ENCODE peak calls at places on chromosome 11, in six cellular contexts. S is brain microvascular endothelial cell, U is fibroblast of pulmonary artery, V is GM20000, A is GM10248, E is left ventricle myocardium inferior. Q is an unnamed sample.
A peak's percentile ranks its signal among the peaks of the same experiment; 100 is the strongest.

GRCh38 chr11:4865855-4866254 is 15.8 kb upstream of the OR51T1 start:
- DNase-seq in S (no peak), U (no peak), V (no peak), A (no peak), E (no peak), Q (no peak)

GRCh38 chr11:1504164-1504563 is 17.6 kb upstream of the MOB2 start:
- DNase-seq in S (no peak), U (no peak), V (no peak), A (no peak), E (peak; percentile 5), Q (no peak)

GRCh38 chr11:43969543-43969942 is 27.1 kb downstream of the C11orf96 start:
- DNase-seq in S (peak; percentile 32), U (peak; percentile 37), V (no peak), A (no peak), E (peak; percentile 55), Q (no peak)

GRCh38 chr11:113862430-113862829 is 12.9 kb downstream of the USP28 start:
- DNase-seq in S (peak; percentile 43), U (peak; percentile 25), V (no peak), A (no peak), E (no peak), Q (no peak)

GRCh38 chr11:17531071-17531817 is 13.0 kb downstream of the USH1C start:
- DNase-seq in S (no peak), U (no peak), V (no peak), A (no peak), E (no peak), Q (no peak)

GRCh38 chr11:13486926-13487660 is 8.7 kb downstream of the PTH start:
- DNase-seq in S (peak; percentile 13), U (peak; percentile 33), V (peak; percentile 13), A (no peak), E (peak; percentile 63), Q (peak; percentile 42)

GRCh38 chr11:85787809-85788805 is 22.8 kb downstream of the SYTL2 start:
- DNase-seq in S (no peak), U (no peak), V (no peak), A (no peak), E (no peak), Q (no peak)

GRCh38 chr11:130197386-130198035 is 37.9 kb downstream of the ST14 start:
- DNase-seq in S (no peak), U (no peak), V (no peak), A (no peak), E (no peak), Q (no peak)

GRCh38 chr11:120061036-120061760 is 76.7 kb downstream of the TRIM29 start:
- DNase-seq in S (peak; percentile 22), U (no peak), V (no peak), A (no peak), E (no peak), Q (no peak)

GRCh38 chr11:74169736-74170458 is 905 bp downstream of the C2CD3 start:
- DNase-seq in S (no peak), U (no peak), V (no peak), A (no peak), E (no peak), Q (no peak)

GRCh38 chr11:70263363-70263762 is 7.1 kb upstream of the PPFIA1 start:
- DNase-seq in S (no peak), U (no peak), V (no peak), A (no peak), E (no peak), Q (no peak)

GRCh38 chr11:130217632-130218031 is 58.0 kb downstream of the ST14 start:
- DNase-seq in S (no peak), U (no peak), V (no peak), A (no peak), E (no peak), Q (no peak)

GRCh38 chr11:88555018-88555828 is 217.7 kb upstream of the CTSC start:
- DNase-seq in S (peak; percentile 91), U (peak; percentile 100), V (no peak), A (no peak), E (no peak), Q (no peak)

GRCh38 chr11:116993599-116993998 is 104.6 kb downstream of the SIK3 start:
- DNase-seq in S (peak; percentile 49), U (peak; percentile 64), V (no peak), A (no peak), E (no peak), Q (no peak)

GRCh38 chr11:121312483-121312882 is 19.9 kb downstream of the SC5D start:
- DNase-seq in S (no peak), U (no peak), V (no peak), A (no peak), E (no peak), Q (no peak)

GRCh38 chr11:126512741-126513715 is 157.5 kb downstream of the ST3GAL4 start:
- DNase-seq in S (no peak), U (no peak), V (no peak), A (no peak), E (no peak), Q (no peak)

GRCh38 chr11:70525006-70525405 is 126.7 kb downstream of the CTTN start:
- DNase-seq in S (no peak), U (no peak), V (no peak), A (no peak), E (peak; percentile 0), Q (no peak)

GRCh38 chr11:34323601-34324000 is 34.2 kb downstream of the ABTB2 start:
- DNase-seq in S (no peak), U (no peak), V (no peak), A (no peak), E (no peak), Q (no peak)

GRCh38 chr11:35584321-35584720 is 33.9 kb upstream of the FJX1 start:
- DNase-seq in S (peak; percentile 66), U (peak; percentile 39), V (no peak), A (no peak), E (no peak), Q (no peak)

GRCh38 chr11:110432713-110433392 is 3.1 kb downstream of the FDX1 start:
- DNase-seq in S (no peak), U (peak; percentile 36), V (no peak), A (no peak), E (no peak), Q (no peak)

GRCh38 chr11:72848846-72849466 is 34.7 kb downstream of the ATG16L2 start:
- DNase-seq in S (no peak), U (peak; percentile 62), V (no peak), A (no peak), E (no peak), Q (peak; percentile 34)

GRCh38 chr11:124470516-124471231 is 25.2 kb upstream of the OR8B8 start:
- DNase-seq in S (no peak), U (peak; percentile 88), V (no peak), A (no peak), E (no peak), Q (no peak)

GRCh38 chr11:3121931-3122774 is 43.0 kb downstream of the OSBPL5 start:
- DNase-seq in S (no peak), U (no peak), V (no peak), A (no peak), E (peak; percentile 15), Q (peak; percentile 18)

GRCh38 chr11:3124821-3125220 is 40.3 kb downstream of the OSBPL5 start:
- DNase-seq in S (no peak), U (no peak), V (no peak), A (no peak), E (no peak), Q (no peak)

GRCh38 chr11:3123316-3123715 is 41.8 kb downstream of the OSBPL5 start:
- DNase-seq in S (no peak), U (no peak), V (no peak), A (no peak), E (peak; percentile 88), Q (no peak)

GRCh38 chr11:3122775-3123201 is 42.3 kb downstream of the OSBPL5 start:
- DNase-seq in S (no peak), U (no peak), V (no peak), A (no peak), E (peak; percentile 18), Q (no peak)

DNA sequence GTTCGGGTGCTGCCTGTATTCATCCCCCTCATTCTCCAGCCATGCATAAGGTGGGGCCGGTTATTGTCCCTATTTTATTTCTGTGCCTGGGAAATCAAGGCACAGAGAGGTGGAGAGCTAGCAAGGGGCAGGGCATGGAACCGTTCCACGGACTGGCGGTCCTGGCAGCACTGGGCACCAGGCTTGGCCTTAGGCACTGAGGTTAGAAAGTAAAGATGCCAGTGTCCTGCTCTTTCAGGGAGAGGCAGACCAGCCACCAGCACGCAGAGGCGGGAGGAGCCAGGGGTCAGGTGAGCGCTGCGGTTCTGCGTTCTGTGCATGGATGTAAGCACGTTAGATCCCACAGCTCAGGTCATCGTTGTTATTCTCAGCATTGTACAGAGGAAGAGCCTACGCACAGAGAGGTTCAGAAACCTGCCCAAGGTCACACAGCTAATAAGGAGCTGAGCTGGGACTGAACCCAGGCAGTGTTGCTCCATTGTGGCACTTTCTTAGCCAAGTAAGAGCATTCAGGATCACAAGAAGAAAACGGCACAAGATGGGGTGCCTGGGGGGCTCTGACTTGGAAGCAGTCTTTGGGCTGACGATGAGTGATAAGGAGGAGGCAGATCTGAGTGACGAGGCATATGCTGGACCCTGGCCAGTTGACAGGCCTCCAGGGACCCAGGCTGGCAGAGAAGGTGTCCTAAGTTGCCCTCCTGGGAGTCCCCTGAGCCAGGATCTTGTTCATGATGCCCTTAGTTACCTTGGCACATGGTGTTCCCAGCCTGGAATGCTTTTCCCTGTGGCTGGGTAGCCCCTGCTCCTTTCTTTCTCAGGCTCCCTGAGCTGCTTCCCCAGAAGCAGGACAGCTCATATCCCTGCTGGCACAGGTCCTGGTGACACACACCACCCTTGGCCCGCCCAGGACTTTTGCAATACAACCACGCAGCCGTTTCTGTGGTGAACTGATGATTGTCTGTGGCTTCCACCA is 41.1 kb downstream of the OSBPL5 start:
- DNase-seq in S (peak; percentile 92), U (peak; percentile 96), V (no peak), A (no peak), E (peak; percentile 86), Q (no peak)
- TF ChIP-seq CTCF in S (no peak), U (no peak), V (no peak), A (no peak), E (no peak), Q (no peak)

GRCh38 chr11:67267188-67268035 is 1.1 kb downstream of the GRK2 start:
- DNase-seq in S (no peak), U (no peak), V (no peak), A (no peak), E (no peak), Q (no peak)
- TF ChIP-seq CTCF in S (peak; percentile 21), U (no peak), V (peak; percentile 13), A (no peak), E (no peak), Q (no peak)

GRCh38 chr11:66313321-66314185 is 3.3 kb downstream of the CD248 start:
- DNase-seq in S (no peak), U (peak; percentile 32), V (no peak), A (no peak), E (peak; percentile 41), Q (no peak)

GRCh38 chr11:66310324-66310723 is 6.5 kb downstream of the CD248 start:
- DNase-seq in S (no peak), U (no peak), V (no peak), A (no peak), E (no peak), Q (no peak)

GRCh38 chr11:66312549-66313320 is 4.1 kb downstream of the CD248 start:
- DNase-seq in S (peak; percentile 99), U (peak; percentile 99), V (peak; percentile 98), A (peak; percentile 98), E (peak; percentile 99), Q (peak; percentile 99)

GRCh38 chr11:66311470-66311964 is 5.3 kb downstream of the CD248 start:
- DNase-seq in S (no peak), U (no peak), V (no peak), A (no peak), E (no peak), Q (no peak)

GRCh38 chr11:66311965-66312548 is 4.8 kb downstream of the CD248 start:
- DNase-seq in S (peak; percentile 84), U (peak; percentile 95), V (peak; percentile 88), A (peak; percentile 87), E (peak; percentile 93), Q (peak; percentile 90)
- TF ChIP-seq CTCF in S (peak; percentile 97), U (peak; percentile 84), V (no peak), A (peak; percentile 16), E (peak; percentile 48), Q (no peak)

GRCh38 chr11:109425554-109425953 is 3.6 kb downstream of the C11orf87 start:
- DNase-seq in S (no peak), U (no peak), V (no peak), A (no peak), E (no peak), Q (no peak)
- TF ChIP-seq CTCF in S (peak; percentile 30), U (peak; percentile 6), V (no peak), A (no peak), E (no peak), Q (no peak)